ENCODE peak calls at places on chromosomes 3 and 15, in five cellular contexts. C is mesenteric fat pad, G is A172, D is heart right ventricle, U is Kasumi-1. P is an unnamed sample.

GRCh38 chr3:16113704-16114103 is 60.8 kb upstream of the GALNT15 start:
- DNase-seq in C (no peak), G (no peak), D (no peak), U (no peak), P (no peak)

GRCh38 chr15:95369202-95369601 is 961.3 kb upstream of the NR2F2 start:
- DNase-seq in C (no peak), G (no peak), D (no peak), U (no peak), P (no peak)

GRCh38 chr3:121769246-121769645 is 19.7 kb upstream of the GOLGB1 start:
- DNase-seq in C (no peak), G (no peak), D (no peak), U (no peak), P (no peak)

GRCh38 chr3:47283193-47283537 is 421 bp downstream of the KLHL18 start:
- DNase-seq in C (peak; percentile 74), G (peak; percentile 2), D (no peak), U (peak; percentile 29), P (no peak)

GRCh38 chr3:65785065-65785645 is 253.6 kb downstream of the MAGI1 start:
- DNase-seq in C (no peak), G (peak; percentile 44), D (no peak), U (peak; percentile 73), P (peak; percentile 58)

GRCh38 chr3:193620650-193621049 is 27.6 kb downstream of the OPA1 start:
- DNase-seq in C (no peak), G (no peak), D (no peak), U (no peak), P (no peak)

GRCh38 chr15:49472338-49472737 is 49.3 kb downstream of the FGF7 start:
- DNase-seq in C (no peak), G (no peak), D (no peak), U (no peak), P (no peak)

GRCh38 chr3:45464336-45464809 is 76.0 kb downstream of the LARS2 start:
- DNase-seq in C (no peak), G (no peak), D (no peak), U (no peak), P (peak; percentile 86)

GRCh38 chr3:147195896-147196295 is 210.4 kb downstream of the ZIC4 start:
- DNase-seq in C (no peak), G (no peak), D (no peak), U (no peak), P (no peak)

GRCh38 chr15:45522931-45523331 is 376 bp upstream of the SLC30A4 start:
- DNase-seq in C (no peak), G (peak; percentile 35), D (no peak), U (no peak), P (no peak)

GRCh38 chr3:59212128-59212764 is 162.4 kb upstream of the CFAP20DC start:
- DNase-seq in C (no peak), G (peak; percentile 54), D (no peak), U (peak; percentile 70), P (peak; percentile 32)

GRCh38 chr3:155556531-155556930 is 188.3 kb downstream of the PLCH1 start:
- DNase-seq in C (no peak), G (no peak), D (no peak), U (no peak), P (no peak)

GRCh38 chr3:193029800-193030199 is 112.1 kb upstream of the MB21D2 start:
- DNase-seq in C (no peak), G (no peak), D (no peak), U (peak; percentile 52), P (no peak)

GRCh38 chr3:13621381-13622221 is 72.7 kb downstream of the FBLN2 start:
- DNase-seq in C (no peak), G (no peak), D (no peak), U (no peak), P (no peak)

GRCh38 chr3:126389112-126389791 is 5.5 kb upstream of the CFAP100 start:
- DNase-seq in C (peak; percentile 97), G (peak; percentile 55), D (peak; percentile 90), U (peak; percentile 72), P (peak; percentile 90)

GRCh38 chr3:23129817-23130216 is 73.3 kb upstream of the UBE2E2 start:
- DNase-seq in C (no peak), G (no peak), D (no peak), U (no peak), P (no peak)

GRCh38 chr3:161913786-161914389 is 417.3 kb downstream of the OTOL1 start:
- DNase-seq in C (no peak), G (peak; percentile 89), D (no peak), U (peak; percentile 11), P (peak; percentile 37)

GRCh38 chr15:70669006-70669602 is 94.3 kb downstream of the UACA start:
- DNase-seq in C (no peak), G (no peak), D (no peak), U (no peak), P (no peak)

GRCh38 chr3:196611761-196612483 is 27.6 kb upstream of the NRROS start:
- DNase-seq in C (no peak), G (no peak), D (no peak), U (peak; percentile 70), P (no peak)

GRCh38 chr3:143331336-143331735 is 211.8 kb downstream of the CHST2 start:
- DNase-seq in C (no peak), G (no peak), D (no peak), U (no peak), P (no peak)

GRCh38 chr3:114362815-114363214 is 69.0 kb downstream of the TIGIT start:
- DNase-seq in C (no peak), G (peak; percentile 33), D (no peak), U (peak; percentile 56), P (no peak)

GRCh38 chr15:37289109-37289765 is 188.9 kb upstream of the MEIS2 start:
- DNase-seq in C (no peak), G (peak; percentile 6), D (no peak), U (no peak), P (no peak)

GRCh38 chr3:52455283-52456168 is at the start of gene NISCH:
- DNase-seq in C (peak; percentile 96), G (peak; percentile 46), D (peak; percentile 95), U (peak; percentile 74), P (peak; percentile 53)

GRCh38 chr3:38270606-38271005 is 5.0 kb downstream of the SLC22A13 start:
- DNase-seq in C (no peak), G (no peak), D (no peak), U (no peak), P (no peak)

GRCh38 chr15:74378853-74379252 is 11.4 kb upstream of the CYP11A1 start:
- DNase-seq in C (no peak), G (peak; percentile 25), D (no peak), U (peak; percentile 3), P (no peak)

GRCh38 chr3:30693470-30694120 is 87.2 kb downstream of the TGFBR2 start:
- DNase-seq in C (no peak), G (peak; percentile 70), D (no peak), U (peak; percentile 73), P (peak; percentile 68)

GRCh38 chr3:153396581-153396980 is 234.6 kb downstream of the RAP2B start:
- DNase-seq in C (no peak), G (no peak), D (no peak), U (no peak), P (no peak)

GRCh38 chr3:135917076-135917475 is 48.5 kb upstream of the PPP2R3A start:
- DNase-seq in C (no peak), G (no peak), D (no peak), U (no peak), P (no peak)

GRCh38 chr15:78440375-78441373 is 2.7 kb downstream of the IREB2 start:
- DNase-seq in C (no peak), G (no peak), D (no peak), U (no peak), P (no peak)